ENCODE peak calls at places on chromosomes 13 and 19, in seven cellular contexts. I, V, Z, H, K, Q and O are unnamed samples.

GRCh38 chr19:42242071-42242511 is 311 bp downstream of the GSK3A start:
- DNase-seq in H (no peak), Z (no peak), K (no peak), Q (no peak), I (no peak), V (no peak), O (peak)

GRCh38 chr13:30165071-30165470 is 142.3 kb downstream of the KATNAL1 start:
- DNase-seq in I (no peak), V (no peak), H (no peak), Z (no peak), Q (no peak), K (no peak), O (no peak)

GRCh38 chr13:41652735-41653361 is 195.5 kb downstream of the RGCC start:
- DNase-seq in K (no peak), H (no peak), V (peak), Z (no peak), I (no peak), Q (peak), O (peak)

GRCh38 chr13:71712988-71713653 is 153.9 kb downstream of the DACH1 start:
- DNase-seq in K (no peak), Z (no peak), V (no peak), Q (no peak), I (no peak), H (no peak), O (no peak)

GRCh38 chr19:12847159-12848139 is 9.1 kb downstream of the MAST1 start:
- DNase-seq in Q (peak), K (peak), I (peak), Z (peak), V (peak), H (peak), O (peak)

GRCh38 chr19:54114340-54114826 is 1.1 kb downstream of the TFPT start:
- DNase-seq in V (no peak), I (peak), Z (no peak), Q (no peak), H (peak), K (no peak), O (no peak)

GRCh38 chr13:34623331-34623730 is 318.7 kb upstream of the NBEA start:
- DNase-seq in Z (no peak), V (no peak), H (no peak), Q (no peak), K (no peak), I (no peak), O (no peak)

GRCh38 chr13:43444085-43444484 is 342.7 kb downstream of the ENOX1 start:
- DNase-seq in Z (no peak), K (no peak), H (no peak), Q (no peak), I (no peak), V (no peak), O (no peak)

GRCh38 chr13:71879129-71879535 is 12.1 kb upstream of the DACH1 start:
- DNase-seq in Q (peak), H (no peak), Z (no peak), V (peak), I (no peak), K (no peak), O (peak)

GRCh38 chr13:76148926-76149325 is 512.8 kb downstream of the LMO7 start:
- DNase-seq in H (no peak), Q (no peak), Z (no peak), V (no peak), I (no peak), K (no peak), O (no peak)

GRCh38 chr19:30167976-30168635 is 204.1 kb upstream of the ZNF536 start:
- DNase-seq in H (no peak), V (no peak), I (no peak), Z (no peak), K (no peak), Q (no peak), O (no peak)

GRCh38 chr13:77233159-77233558 is 93.7 kb downstream of the MYCBP2 start:
- DNase-seq in Q (no peak), V (no peak), K (no peak), I (no peak), H (no peak), Z (no peak), O (no peak)

GRCh38 chr19:5850743-5851293 is 431 bp downstream of the FUT3 start:
- DNase-seq in Z (no peak), Q (no peak), V (peak), I (no peak), K (peak), H (no peak), O (no peak)

GRCh38 chr19:44894946-44895345 is 3.9 kb downstream of the TOMM40 start:
- DNase-seq in Q (no peak), Z (no peak), I (no peak), V (no peak), H (no peak), K (no peak), O (no peak)

GRCh38 chr13:48436661-48437242 is 23.8 kb upstream of the LPAR6 start:
- DNase-seq in Q (no peak), H (no peak), Z (no peak), V (no peak), K (no peak), I (no peak), O (no peak)

GRCh38 chr13:102100234-102100633 is 301.6 kb downstream of the FGF14 start:
- DNase-seq in Q (no peak), V (no peak), I (no peak), K (no peak), Z (no peak), H (no peak), O (no peak)

GRCh38 chr19:40217921-40218890 is at the start of gene TTC9B:
- DNase-seq in K (no peak), H (no peak), V (no peak), Q (peak), Z (no peak), I (no peak), O (peak)

GRCh38 chr13:114122591-114123211 is 9.7 kb downstream of the RASA3 start:
- DNase-seq in Q (no peak), V (no peak), H (no peak), K (no peak), Z (no peak), I (no peak), O (no peak)

GRCh38 chr19:2171349-2172145 is 7.8 kb downstream of the DOT1L start:
- DNase-seq in H (peak), Z (no peak), V (peak), Q (no peak), K (no peak), I (peak), O (peak)

GRCh38 chr13:30466358-30466714 is 600 bp upstream of the HMGB1 start:
- DNase-seq in K (no peak), H (no peak), V (no peak), Q (peak), Z (no peak), I (no peak), O (no peak)

GRCh38 chr13:39363393-39363792 is 239.6 kb downstream of the LHFPL6 start:
- DNase-seq in H (no peak), I (no peak), V (no peak), Q (no peak), Z (no peak), K (no peak), O (no peak)

GRCh38 chr13:100506600-100507422 is 81.8 kb downstream of the GGACT start:
- DNase-seq in Z (no peak), H (no peak), I (no peak), Q (no peak), K (no peak), V (no peak), O (no peak)

GRCh38 chr19:46288896-46289588 is 7.8 kb upstream of the HIF3A start:
- DNase-seq in Z (no peak), Q (peak), H (no peak), K (peak), V (no peak), I (no peak), O (no peak)

GRCh38 chr13:102904408-102904862 is 58.6 kb downstream of the ERCC5 start:
- DNase-seq in Z (no peak), Q (no peak), I (no peak), V (no peak), H (no peak), K (no peak), O (no peak)

GRCh38 chr19:49085868-49086232 is 599 bp downstream of the SNRNP70 start:
- DNase-seq in K (no peak), H (no peak), Q (no peak), I (no peak), V (no peak), Z (no peak), O (no peak)

GRCh38 chr13:113406321-113407102 is 42.6 kb upstream of the GRTP1 start:
- DNase-seq in Z (peak), Q (no peak), I (no peak), H (peak), V (no peak), K (no peak), O (no peak)

GRCh38 chr13:37769078-37769477 is 100.5 kb downstream of the TRPC4 start:
- DNase-seq in Q (no peak), V (no peak), Z (no peak), K (no peak), H (no peak), I (no peak), O (peak)

GRCh38 chr13:24168392-24168750 is 7.9 kb downstream of the SPATA13 start:
- DNase-seq in I (no peak), K (no peak), H (no peak), Q (no peak), V (no peak), Z (no peak), O (no peak)

GRCh38 chr19:11180346-11180745 is 17.0 kb downstream of the KANK2 start:
- DNase-seq in K (no peak), V (no peak), H (no peak), Z (no peak), I (no peak), Q (no peak), O (no peak)

GRCh38 chr19:4889034-4889825 is 13.5 kb downstream of the ARRDC5 start:
- DNase-seq in V (no peak), I (no peak), Q (no peak), K (no peak), Z (no peak), H (no peak), O (no peak)

GRCh38 chr13:42781362-42781761 is at the start of gene FAM216B:
- DNase-seq in Q (no peak), Z (no peak), K (no peak), V (no peak), I (no peak), H (no peak), O (no peak)

GRCh38 chr19:51295382-51296126 is 15.9 kb upstream of the IGLON5 start:
- DNase-seq in Z (no peak), V (no peak), K (no peak), I (no peak), H (no peak), Q (no peak), O (no peak)

GRCh38 chr19:49347191-49347590 is 12.0 kb downstream of the CD37 start:
- DNase-seq in K (no peak), H (peak), Z (no peak), I (no peak), V (no peak), Q (no peak), O (no peak)

GRCh38 chr13:113618455-113618854 is 33.9 kb downstream of the TFDP1 start:
- DNase-seq in V (no peak), I (no peak), K (no peak), Z (no peak), Q (no peak), H (peak), O (no peak)

GRCh38 chr13:98691360-98691759 is 61.1 kb downstream of the SLC15A1 start:
- DNase-seq in I (no peak), V (no peak), Z (no peak), H (no peak), K (no peak), Q (no peak), O (no peak)

GRCh38 chr13:108911807-108912206 is 282.4 kb downstream of the MYO16 start:
- DNase-seq in Z (no peak), Q (no peak), H (no peak), I (no peak), V (no peak), K (no peak), O (no peak)

DNA sequence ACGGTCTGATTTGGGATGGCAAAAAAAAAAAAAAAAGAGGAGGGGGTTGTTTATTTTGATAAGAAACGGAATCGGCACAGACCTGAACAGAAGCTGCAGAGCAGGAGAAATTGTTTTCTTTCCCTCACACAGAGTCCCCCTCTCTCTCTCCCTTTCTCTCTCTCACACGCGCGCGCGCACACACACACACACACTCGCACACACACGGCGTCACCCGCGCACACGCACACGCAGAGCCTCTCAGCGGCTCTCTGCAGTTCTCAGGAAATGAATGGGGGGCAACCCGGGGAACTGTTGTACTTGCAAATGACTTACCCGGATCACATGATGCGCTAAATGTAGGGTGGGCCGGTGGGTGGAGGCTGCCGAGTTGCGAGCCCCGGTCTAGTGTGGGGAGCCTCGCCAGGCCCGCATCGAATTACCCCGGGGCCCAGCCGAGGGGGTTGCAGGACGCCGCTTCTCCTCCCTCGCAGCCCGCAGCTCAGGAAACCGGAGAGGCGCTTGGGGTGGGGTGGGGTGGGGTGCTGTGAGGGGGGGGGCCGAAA is 475 bp downstream of the KLF12 start:
- DNase-seq in V (peak), Z (peak), Q (peak), H (peak), K (peak), I (peak), O (no peak)
- TF ChIP-seq POLR2A in V (no peak), Z (no peak), Q (peak), H (peak), K (peak), I (peak), O (no peak)

GRCh38 chr13:47017476-47017875 is 120.6 kb upstream of the HTR2A start:
- DNase-seq in I (no peak), Q (no peak), V (no peak), H (no peak), K (no peak), Z (no peak), O (no peak)
- TF ChIP-seq POLR2A in I (no peak), Q (no peak), V (no peak), H (no peak), K (no peak), Z (no peak), O (no peak)

GRCh38 chr19:55640043-55640576 is 692 bp upstream of the ZNF580 start:
- DNase-seq in V (peak), Z (no peak), H (peak), I (peak), Q (peak), K (peak), O (peak)
- TF ChIP-seq POLR2A in V (no peak), Z (no peak), H (no peak), I (peak), Q (peak), K (no peak), O (no peak)

GRCh38 chr13:32107474-32107873 is 75.9 kb downstream of the FRY start:
- DNase-seq in H (no peak), V (no peak), Q (no peak), Z (no peak), I (no peak), K (no peak), O (peak)

DNA sequence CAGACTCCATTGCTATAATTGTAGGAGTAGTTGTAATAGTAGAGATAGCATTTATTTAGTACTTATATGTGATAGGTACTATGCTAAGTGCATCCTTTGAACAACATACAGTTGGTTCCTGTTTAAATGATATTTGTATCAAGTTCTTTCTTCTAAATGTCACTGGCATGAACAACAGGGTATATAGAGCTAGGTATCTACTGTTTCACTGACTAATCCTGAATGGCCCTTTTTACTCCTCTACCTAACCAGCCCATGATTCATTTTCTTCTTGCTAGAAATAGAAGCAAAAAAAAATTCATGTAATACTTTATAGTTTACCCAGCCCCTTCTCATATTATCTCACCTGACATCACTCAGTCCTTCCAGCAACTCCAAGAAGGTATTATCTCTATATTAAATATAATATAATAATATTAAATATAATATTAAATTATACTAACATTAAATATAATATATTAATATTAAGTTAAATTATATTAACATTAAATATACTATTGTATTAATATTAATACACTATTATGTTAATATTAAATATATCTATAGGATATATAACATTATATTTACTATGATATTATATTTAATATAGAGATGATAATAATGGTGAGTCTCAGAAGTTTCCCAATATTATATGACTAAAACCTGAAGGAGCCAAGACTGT is 74.2 kb downstream of the FRY start:
- DNase-seq in I (no peak), V (no peak), Z (no peak), H (no peak), Q (no peak), K (no peak), O (no peak)
- TF ChIP-seq POLR2A in I (no peak), V (no peak), Z (no peak), H (no peak), Q (no peak), K (no peak), O (no peak)

GRCh38 chr19:34999498-35000337 is at the start of gene GRAMD1A:
- DNase-seq in Q (peak), Z (peak), V (peak), K (peak), I (peak), H (peak), O (peak)
- TF ChIP-seq POLR2A in Q (peak), Z (peak), V (peak), K (peak), I (no peak), H (no peak), O (peak)

GRCh38 chr19:55226273-55226672 is 2.3 kb downstream of the TMEM86B start:
- DNase-seq in K (no peak), V (no peak), H (no peak), Z (no peak), Q (no peak), I (no peak), O (no peak)
- TF ChIP-seq POLR2A in K (no peak), V (no peak), H (no peak), Z (no peak), Q (no peak), I (no peak), O (no peak)

DNA sequence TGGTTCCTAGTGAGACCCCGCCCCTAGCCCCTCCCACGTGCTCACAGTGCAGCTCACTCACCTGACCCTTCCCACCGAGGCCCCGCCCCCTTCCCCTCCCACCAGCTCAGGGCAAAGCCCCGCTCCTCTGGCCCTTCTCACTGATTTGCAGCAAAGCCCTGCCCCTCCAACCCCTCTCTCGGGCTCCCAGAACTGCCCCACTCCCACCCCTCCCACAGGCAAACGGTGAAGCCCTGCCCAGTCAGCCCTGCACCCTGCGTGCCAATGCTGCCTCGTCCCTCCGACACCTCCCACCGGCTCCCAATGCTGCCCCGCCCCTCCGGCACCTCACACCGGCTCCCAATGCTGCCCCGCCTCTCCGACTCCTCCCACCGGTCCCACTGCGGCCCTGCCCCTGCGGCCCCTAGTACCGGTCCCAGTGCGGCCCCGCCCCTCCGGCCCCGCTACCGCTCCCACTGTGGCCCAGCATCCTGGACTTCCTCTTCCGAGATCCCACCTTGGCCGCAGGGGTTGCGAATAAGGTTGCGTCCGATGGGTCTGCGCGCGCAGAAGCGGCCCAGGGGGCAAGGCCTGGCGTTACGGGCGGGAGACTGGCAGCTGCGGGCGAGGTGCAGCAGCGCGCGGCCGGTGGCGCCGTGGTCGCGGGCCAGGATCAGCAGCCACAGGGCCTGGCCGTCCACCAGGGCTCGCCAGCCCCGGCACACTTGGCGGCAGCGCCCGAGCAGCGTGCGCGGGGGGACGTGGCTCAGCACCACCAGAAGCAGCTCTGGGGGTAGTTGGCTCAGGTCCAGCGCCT is 783 bp downstream of the FBXO27 start:
- DNase-seq in Q (peak), K (peak), V (peak), H (peak), I (peak), Z (peak), O (peak)
- TF ChIP-seq POLR2A in Q (peak), K (no peak), V (peak), H (no peak), I (no peak), Z (no peak), O (no peak)